ENCODE peak calls at places on chromosomes 7 and 10, in six cellular contexts. P, R, W, K, C and Z are unnamed samples.

GRCh38 chr10:132482090-132482489 is 55.5 kb upstream of the INPP5A start:
- DNase-seq in P (no peak), R (peak; percentile 85), W (peak; percentile 73), K (no peak), C (peak; percentile 71), Z (peak; percentile 91)

GRCh38 chr10:70987396-70988130 is 99.2 kb upstream of the PCBD1 start:
- DNase-seq in P (no peak), R (no peak), W (no peak), K (no peak), C (no peak), Z (no peak)

GRCh38 chr10:4334853-4335252 is 491.2 kb upstream of the AKR1E2 start:
- DNase-seq in P (no peak), R (no peak), W (no peak), K (no peak), C (no peak), Z (no peak)

GRCh38 chr10:13672505-13672904 is 85.7 kb downstream of the PRPF18 start:
- DNase-seq in P (no peak), R (no peak), W (no peak), K (no peak), C (no peak), Z (no peak)

GRCh38 chr7:140027866-140028265 is 34.9 kb downstream of the PARP12 start:
- DNase-seq in P (peak; percentile 22), R (no peak), W (no peak), K (no peak), C (no peak), Z (no peak)

GRCh38 chr7:105782391-105783063 is 93.9 kb downstream of the ATXN7L1 start:
- DNase-seq in P (peak; percentile 28), R (peak; percentile 78), W (no peak), K (no peak), C (no peak), Z (no peak)

GRCh38 chr10:23694921-23695824 is 256.3 kb downstream of the OTUD1 start:
- DNase-seq in P (no peak), R (no peak), W (no peak), K (no peak), C (no peak), Z (no peak)

GRCh38 chr10:49761789-49762565 is at the start of gene OGDHL:
- DNase-seq in P (peak; percentile 86), R (no peak), W (peak; percentile 73), K (peak; percentile 27), C (no peak), Z (peak; percentile 63)

GRCh38 chr7:47153076-47153475 is 428.8 kb downstream of the TNS3 start:
- DNase-seq in P (peak; percentile 64), R (peak; percentile 89), W (peak; percentile 21), K (no peak), C (no peak), Z (no peak)

GRCh38 chr7:147611402-147611801 is 979.2 kb upstream of the C7orf33 start:
- DNase-seq in P (no peak), R (no peak), W (no peak), K (no peak), C (no peak), Z (no peak)

GRCh38 chr7:116403265-116403664 is 96.3 kb upstream of the CAV2 start:
- DNase-seq in P (no peak), R (no peak), W (no peak), K (no peak), C (no peak), Z (no peak)

GRCh38 chr7:118080947-118081346 is 103.0 kb upstream of the LSM8 start:
- DNase-seq in P (no peak), R (peak; percentile 11), W (peak; percentile 91), K (no peak), C (no peak), Z (no peak)

GRCh38 chr10:82942572-82943091 is 1067.6 kb downstream of the NRG3 start:
- DNase-seq in P (no peak), R (no peak), W (no peak), K (no peak), C (no peak), Z (no peak)

GRCh38 chr10:24544776-24545175 is 178.9 kb downstream of the ARHGAP21 start:
- DNase-seq in P (no peak), R (no peak), W (no peak), K (no peak), C (peak; percentile 17), Z (no peak)

GRCh38 chr10:93219347-93219746 is 145.7 kb downstream of the CYP26A1 start:
- DNase-seq in P (no peak), R (no peak), W (no peak), K (no peak), C (no peak), Z (no peak)

GRCh38 chr10:121710207-121710606 is 112.0 kb upstream of the FGFR2 start:
- DNase-seq in P (no peak), R (no peak), W (no peak), K (no peak), C (no peak), Z (no peak)

GRCh38 chr7:116672596-116673503 is 854 bp downstream of the MET start:
- DNase-seq in P (no peak), R (no peak), W (no peak), K (peak; percentile 26), C (peak; percentile 38), Z (no peak)

GRCh38 chr10:100934084-100934659 is 21.4 kb downstream of the SLF2 start:
- DNase-seq in P (no peak), R (no peak), W (no peak), K (no peak), C (no peak), Z (no peak)

GRCh38 chr10:122510326-122510725 is 49.0 kb downstream of the HTRA1 start:
- DNase-seq in P (no peak), R (no peak), W (peak; percentile 90), K (no peak), C (peak; percentile 87), Z (no peak)

GRCh38 chr10:3914702-3915101 is 129.7 kb upstream of the KLF6 start:
- DNase-seq in P (no peak), R (no peak), W (no peak), K (no peak), C (peak; percentile 13), Z (no peak)

GRCh38 chr10:12130237-12130872 is 878 bp downstream of the SEC61A2 start:
- DNase-seq in P (no peak), R (peak; percentile 33), W (peak; percentile 59), K (peak; percentile 19), C (no peak), Z (no peak)

DNA sequence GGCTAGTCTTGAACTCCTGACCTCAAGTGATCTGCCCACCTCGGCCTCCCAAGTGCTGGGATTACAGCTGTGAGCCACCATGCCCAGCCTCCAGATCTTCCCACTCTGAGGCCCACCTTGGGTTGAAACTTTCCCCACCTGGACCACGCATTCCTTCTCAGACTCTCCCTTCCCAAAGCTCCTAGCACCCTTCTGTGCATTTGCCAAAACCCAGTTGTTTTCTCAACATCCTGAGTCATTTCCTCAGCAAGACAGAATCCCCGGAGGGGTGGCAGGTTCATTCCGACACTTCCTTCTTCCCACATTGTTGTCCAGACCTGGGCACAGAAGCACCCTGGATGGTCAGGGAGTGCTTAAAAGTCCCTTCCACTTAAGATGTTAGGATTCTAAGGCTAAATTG is 28.9 kb downstream of the BAG3 start:
- DNase-seq in P (no peak), R (no peak), W (peak; percentile 97), K (no peak), C (peak; percentile 73), Z (no peak)
- H3K27ac ChIP-seq in P (no peak overlapping the region), R (peak overlapping the region; percentile 52), W (peak overlapping the region; percentile 98), K (peak overlapping the region; percentile 9), C (peak overlapping the region; percentile 79), Z (peak overlapping the region; percentile 6)

GRCh38 chr7:128713794-128714193 is 25.4 kb upstream of the CALU start:
- DNase-seq in P (no peak), R (no peak), W (no peak), K (no peak), C (no peak), Z (no peak)
- H3K27ac ChIP-seq in P (no peak overlapping the region), R (no peak overlapping the region), W (no peak overlapping the region), K (no peak overlapping the region), C (no peak overlapping the region), Z (no peak overlapping the region)

GRCh38 chr10:120505056-120505455 is 48.0 kb downstream of the PLPP4 start:
- DNase-seq in P (no peak), R (no peak), W (no peak), K (no peak), C (no peak), Z (no peak)

GRCh38 chr10:120506674-120507073 is 49.6 kb downstream of the PLPP4 start:
- DNase-seq in P (no peak), R (no peak), W (no peak), K (no peak), C (no peak), Z (no peak)

GRCh38 chr10:120505866-120506265 is 48.8 kb downstream of the PLPP4 start:
- DNase-seq in P (no peak), R (no peak), W (no peak), K (no peak), C (no peak), Z (no peak)

GRCh38 chr10:120507175-120507574 is 50.1 kb downstream of the PLPP4 start:
- DNase-seq in P (no peak), R (no peak), W (no peak), K (no peak), C (no peak), Z (no peak)

GRCh38 chr10:120503695-120504094 is 46.7 kb downstream of the PLPP4 start:
- DNase-seq in P (no peak), R (no peak), W (no peak), K (no peak), C (no peak), Z (no peak)
- H3K27ac ChIP-seq in P (no peak overlapping the region), R (no peak overlapping the region), W (no peak overlapping the region), K (no peak overlapping the region), C (no peak overlapping the region), Z (no peak overlapping the region)

GRCh38 chr7:108099650-108100049 is 30.5 kb downstream of the LAMB4 start:
- DNase-seq in P (no peak), R (no peak), W (no peak), K (no peak), C (no peak), Z (no peak)
- H3K27ac ChIP-seq in P (no peak overlapping the region), R (no peak overlapping the region), W (no peak overlapping the region), K (peak overlapping the region; percentile 3), C (peak overlapping the region; percentile 39), Z (no peak overlapping the region)

GRCh38 chr10:118701529-118702323 is 53.0 kb downstream of the CACUL1 start:
- DNase-seq in P (no peak), R (no peak), W (no peak), K (no peak), C (no peak), Z (no peak)

GRCh38 chr10:118692911-118693310 is 61.9 kb downstream of the CACUL1 start:
- DNase-seq in P (no peak), R (peak; percentile 70), W (peak; percentile 58), K (no peak), C (no peak), Z (no peak)

GRCh38 chr10:118694848-118695247 is 59.9 kb downstream of the CACUL1 start:
- DNase-seq in P (no peak), R (peak; percentile 56), W (no peak), K (no peak), C (no peak), Z (no peak)

GRCh38 chr10:118698421-118698820 is 56.3 kb downstream of the CACUL1 start:
- DNase-seq in P (no peak), R (no peak), W (peak; percentile 29), K (peak; percentile 13), C (no peak), Z (peak; percentile 13)
- H3K27ac ChIP-seq in P (no peak overlapping the region), R (no peak overlapping the region), W (no peak overlapping the region), K (no peak overlapping the region), C (no peak overlapping the region), Z (no peak overlapping the region)

DNA sequence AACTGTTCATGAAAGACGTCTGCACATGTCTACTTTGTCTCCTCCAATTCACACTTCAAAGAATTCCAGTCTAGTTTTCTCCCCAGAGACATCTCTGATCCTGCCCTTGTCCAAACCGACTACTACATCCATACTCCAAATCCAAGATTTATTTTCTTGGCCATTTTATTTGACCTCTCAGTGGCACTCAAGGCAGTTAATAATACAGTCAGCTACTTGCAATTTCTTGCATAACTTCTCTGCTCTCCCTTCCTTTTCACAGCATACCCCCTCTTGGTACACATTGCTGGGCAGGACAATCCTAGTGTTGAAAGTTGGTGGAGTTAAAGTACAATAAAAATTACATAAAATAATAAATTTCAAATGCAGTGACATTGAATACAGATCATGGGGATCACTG is 170.9 kb upstream of the INHBA start:
- DNase-seq in P (no peak), R (no peak), W (no peak), K (no peak), C (no peak), Z (no peak)
- H3K27ac ChIP-seq in P (no peak overlapping the region), R (no peak overlapping the region), W (no peak overlapping the region), K (no peak overlapping the region), C (no peak overlapping the region), Z (no peak overlapping the region)